ENCODE peak calls at places on chromosomes 3 and 15, in eight cellular contexts. One of them, this sample, is unnamed.

GRCh38 chr3:60504827-60505457 is 746.3 kb downstream of the FHIT start:
- DNase-seq in HepG2: no peak
- DNase-seq in hepatocyte: no peak
- DNase-seq in HCT116: no peak
- DNase-seq in GM23338: no peak
- DNase-seq in keratinocyte: no peak
- DNase-seq in fibroblast of lung: no peak
- DNase-seq in GM23248: no peak
- DNase-seq in this sample: no peak

GRCh38 chr15:82963356-82964341 is 11.1 kb upstream of the HOMER2 start:
- DNase-seq in HepG2: no peak
- DNase-seq in GM23338: peak
- DNase-seq in HCT116: no peak
- DNase-seq in fibroblast of lung: no peak
- DNase-seq in keratinocyte: no peak
- DNase-seq in hepatocyte: no peak
- DNase-seq in GM23248: peak
- DNase-seq in this sample: peak

GRCh38 chr15:74193305-74193718 is 9.3 kb downstream of the STRA6 start:
- DNase-seq in HCT116: peak
- DNase-seq in GM23338: no peak
- DNase-seq in HepG2: no peak
- DNase-seq in keratinocyte: peak
- DNase-seq in hepatocyte: peak
- DNase-seq in fibroblast of lung: peak
- DNase-seq in GM23248: peak
- DNase-seq in this sample: peak

GRCh38 chr3:143771939-143772338 is 76.3 kb downstream of the SLC9A9 start:
- DNase-seq in hepatocyte: no peak
- DNase-seq in HepG2: no peak
- DNase-seq in GM23248: no peak
- DNase-seq in fibroblast of lung: no peak
- DNase-seq in HCT116: no peak
- DNase-seq in GM23338: no peak
- DNase-seq in keratinocyte: no peak
- DNase-seq in this sample: peak

GRCh38 chr3:56801151-56801596 is 575 bp downstream of the ARHGEF3 start:
- DNase-seq in hepatocyte: no peak
- DNase-seq in keratinocyte: no peak
- DNase-seq in GM23338: no peak
- DNase-seq in HepG2: no peak
- DNase-seq in HCT116: no peak
- DNase-seq in GM23248: no peak
- DNase-seq in fibroblast of lung: no peak
- DNase-seq in this sample: peak

GRCh38 chr15:77508541-77509505 is 88.1 kb downstream of the HMG20A start:
- DNase-seq in GM23248: peak
- DNase-seq in GM23338: peak
- DNase-seq in HepG2: no peak
- DNase-seq in HCT116: no peak
- DNase-seq in keratinocyte: no peak
- DNase-seq in fibroblast of lung: peak
- DNase-seq in hepatocyte: no peak
- DNase-seq in this sample: peak

GRCh38 chr3:52845691-52846426 is 11.0 kb upstream of the MUSTN1 start:
- DNase-seq in keratinocyte: no peak
- DNase-seq in HCT116: no peak
- DNase-seq in GM23248: peak
- DNase-seq in hepatocyte: no peak
- DNase-seq in HepG2: no peak
- DNase-seq in GM23338: peak
- DNase-seq in fibroblast of lung: no peak
- DNase-seq in this sample: no peak

GRCh38 chr3:167650459-167650858 is 3.3 kb downstream of the WDR49 start:
- DNase-seq in keratinocyte: no peak
- DNase-seq in HCT116: no peak
- DNase-seq in GM23248: no peak
- DNase-seq in fibroblast of lung: no peak
- DNase-seq in HepG2: no peak
- DNase-seq in hepatocyte: no peak
- DNase-seq in GM23338: no peak
- DNase-seq in this sample: no peak

GRCh38 chr15:89127054-89127702 is 38.9 kb downstream of the ABHD2 start:
- DNase-seq in keratinocyte: no peak
- DNase-seq in GM23338: no peak
- DNase-seq in HCT116: no peak
- DNase-seq in fibroblast of lung: no peak
- DNase-seq in GM23248: peak
- DNase-seq in HepG2: no peak
- DNase-seq in hepatocyte: no peak
- DNase-seq in this sample: peak

GRCh38 chr3:42256135-42256819 is 9.7 kb downstream of the CCK start:
- DNase-seq in HepG2: no peak
- DNase-seq in keratinocyte: peak
- DNase-seq in GM23338: no peak
- DNase-seq in hepatocyte: no peak
- DNase-seq in GM23248: peak
- DNase-seq in HCT116: peak
- DNase-seq in fibroblast of lung: peak
- DNase-seq in this sample: peak

GRCh38 chr3:58989173-58989572 is 60.7 kb downstream of the CFAP20DC start:
- DNase-seq in keratinocyte: no peak
- DNase-seq in GM23338: no peak
- DNase-seq in HepG2: no peak
- DNase-seq in fibroblast of lung: peak
- DNase-seq in HCT116: no peak
- DNase-seq in hepatocyte: no peak
- DNase-seq in GM23248: peak
- DNase-seq in this sample: peak

GRCh38 chr3:152219769-152220255 is 48.9 kb upstream of the MBNL1 start:
- DNase-seq in hepatocyte: no peak
- DNase-seq in HepG2: no peak
- DNase-seq in keratinocyte: no peak
- DNase-seq in HCT116: no peak
- DNase-seq in GM23338: no peak
- DNase-seq in GM23248: no peak
- DNase-seq in fibroblast of lung: no peak
- DNase-seq in this sample: no peak

GRCh38 chr3:21049368-21050062 is 701.5 kb downstream of the ZNF385D start:
- DNase-seq in GM23248: no peak
- DNase-seq in hepatocyte: no peak
- DNase-seq in HCT116: no peak
- DNase-seq in GM23338: no peak
- DNase-seq in fibroblast of lung: no peak
- DNase-seq in HepG2: no peak
- DNase-seq in keratinocyte: no peak
- DNase-seq in this sample: no peak

GRCh38 chr3:12299026-12299425 is 10.2 kb downstream of the PPARG start:
- DNase-seq in HepG2: no peak
- DNase-seq in GM23248: no peak
- DNase-seq in HCT116: no peak
- DNase-seq in keratinocyte: no peak
- DNase-seq in GM23338: no peak
- DNase-seq in fibroblast of lung: no peak
- DNase-seq in hepatocyte: no peak
- DNase-seq in this sample: no peak

GRCh38 chr15:101554115-101554915 is 64.8 kb upstream of the PCSK6 start:
- DNase-seq in GM23248: no peak
- DNase-seq in hepatocyte: no peak
- DNase-seq in fibroblast of lung: no peak
- DNase-seq in keratinocyte: no peak
- DNase-seq in HCT116: no peak
- DNase-seq in HepG2: no peak
- DNase-seq in GM23338: no peak
- DNase-seq in this sample: no peak

DNA sequence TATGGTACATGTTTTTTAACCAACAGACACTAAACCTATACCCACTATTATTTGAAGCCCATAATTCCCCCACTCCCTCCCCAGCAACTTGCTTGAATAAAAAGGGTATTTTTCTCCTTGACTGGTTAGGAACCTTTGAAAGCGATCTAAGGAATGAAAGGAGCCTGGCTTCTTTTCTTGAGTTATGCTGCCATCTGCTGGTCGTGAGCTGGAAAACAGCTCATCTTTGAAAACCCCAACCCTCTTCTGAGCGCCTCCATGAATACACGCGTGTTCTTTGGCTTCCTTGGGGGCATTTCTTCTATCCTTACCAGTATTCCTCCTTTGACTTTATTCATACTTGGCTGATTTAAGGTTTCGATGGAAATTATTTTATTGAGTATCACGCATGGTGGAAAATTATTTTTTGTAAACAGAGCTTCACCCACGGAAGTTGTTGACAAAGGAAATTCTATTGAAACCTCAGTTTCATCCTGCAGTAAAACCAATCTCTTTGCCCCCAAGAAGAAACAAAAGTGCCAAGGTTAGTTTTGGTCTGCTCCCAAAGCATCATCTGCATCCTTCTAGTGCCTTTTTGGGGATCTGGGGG is 171.6 kb downstream of the SV2B start:
- DNase-seq in HepG2: peak
- DNase-seq in HCT116: peak
- DNase-seq in keratinocyte: peak
- DNase-seq in GM23248: peak
- DNase-seq in GM23338: peak
- DNase-seq in hepatocyte: peak
- DNase-seq in fibroblast of lung: peak
- DNase-seq in this sample: peak
- H3K4me2 ChIP-seq in HepG2: no peak
- H3K4me2 ChIP-seq in HCT116: peak
- H3K4me2 ChIP-seq in keratinocyte: no peak
- H3K4me2 ChIP-seq in GM23248: no peak
- H3K4me2 ChIP-seq in GM23338: no peak
- H3K4me2 ChIP-seq in hepatocyte: no peak
- H3K4me2 ChIP-seq in fibroblast of lung: no peak
- H3K4me2 ChIP-seq in this sample: no peak

GRCh38 chr15:40928351-40928974 is 677 bp upstream of the DLL4 start:
- DNase-seq in fibroblast of lung: no peak
- DNase-seq in hepatocyte: peak
- DNase-seq in GM23338: peak
- DNase-seq in HCT116: no peak
- DNase-seq in GM23248: no peak
- DNase-seq in keratinocyte: no peak
- DNase-seq in HepG2: no peak
- DNase-seq in this sample: peak
- TF ChIP-seq EZH2 in fibroblast of lung: peak
- TF ChIP-seq EZH2 in hepatocyte: no peak
- TF ChIP-seq EZH2 in GM23338: no peak
- TF ChIP-seq EZH2 in HCT116: no peak
- TF ChIP-seq EZH2 in GM23248: no peak
- TF ChIP-seq EZH2 in keratinocyte: no peak
- TF ChIP-seq EZH2 in HepG2: no peak
- TF ChIP-seq EZH2 in this sample: no peak

DNA sequence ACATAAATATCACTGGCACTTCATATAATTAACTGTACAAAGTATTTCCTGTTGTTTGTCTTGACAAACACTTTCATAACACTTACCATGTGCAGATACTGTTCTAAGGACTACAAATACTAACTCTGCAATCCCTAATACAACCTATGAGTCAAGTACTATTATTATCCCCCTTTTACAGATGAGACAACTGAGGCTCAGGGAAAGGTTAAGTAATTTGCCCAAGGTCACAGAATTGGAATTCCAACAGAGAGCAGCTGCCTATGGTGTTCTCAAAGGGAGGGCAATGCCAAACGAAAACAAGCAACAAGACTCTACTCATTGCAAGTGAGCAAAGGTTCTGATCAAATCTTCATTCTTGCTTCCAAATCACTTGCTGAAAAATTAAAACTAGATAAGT is 85.9 kb downstream of the MAGI1 start:
- DNase-seq in keratinocyte: no peak
- DNase-seq in HCT116: no peak
- DNase-seq in GM23248: no peak
- DNase-seq in fibroblast of lung: no peak
- DNase-seq in HepG2: no peak
- DNase-seq in GM23338: no peak
- DNase-seq in hepatocyte: no peak
- DNase-seq in this sample: no peak
- H3K4me2 ChIP-seq in keratinocyte: peak
- H3K4me2 ChIP-seq in HCT116: peak
- H3K4me2 ChIP-seq in GM23248: no peak
- H3K4me2 ChIP-seq in fibroblast of lung: no peak
- H3K4me2 ChIP-seq in HepG2: peak
- H3K4me2 ChIP-seq in GM23338: peak
- H3K4me2 ChIP-seq in hepatocyte: peak
- H3K4me2 ChIP-seq in this sample: no peak

GRCh38 chr3:184275302-184275701 is 520 bp upstream of the ECE2 start:
- DNase-seq in GM23248: no peak
- DNase-seq in HepG2: no peak
- DNase-seq in HCT116: no peak
- DNase-seq in hepatocyte: no peak
- DNase-seq in GM23338: no peak
- DNase-seq in fibroblast of lung: no peak
- DNase-seq in keratinocyte: no peak
- DNase-seq in this sample: no peak

GRCh38 chr3:184272269-184272668 is 3.6 kb upstream of the ECE2 start:
- DNase-seq in HepG2: no peak
- DNase-seq in hepatocyte: no peak
- DNase-seq in keratinocyte: no peak
- DNase-seq in fibroblast of lung: no peak
- DNase-seq in GM23338: no peak
- DNase-seq in GM23248: no peak
- DNase-seq in HCT116: no peak
- DNase-seq in this sample: no peak

GRCh38 chr3:184277366-184277765 is 1.5 kb downstream of the ECE2 start:
- DNase-seq in GM23338: no peak
- DNase-seq in hepatocyte: no peak
- DNase-seq in HCT116: no peak
- DNase-seq in keratinocyte: no peak
- DNase-seq in fibroblast of lung: no peak
- DNase-seq in HepG2: no peak
- DNase-seq in GM23248: no peak
- DNase-seq in this sample: no peak

DNA sequence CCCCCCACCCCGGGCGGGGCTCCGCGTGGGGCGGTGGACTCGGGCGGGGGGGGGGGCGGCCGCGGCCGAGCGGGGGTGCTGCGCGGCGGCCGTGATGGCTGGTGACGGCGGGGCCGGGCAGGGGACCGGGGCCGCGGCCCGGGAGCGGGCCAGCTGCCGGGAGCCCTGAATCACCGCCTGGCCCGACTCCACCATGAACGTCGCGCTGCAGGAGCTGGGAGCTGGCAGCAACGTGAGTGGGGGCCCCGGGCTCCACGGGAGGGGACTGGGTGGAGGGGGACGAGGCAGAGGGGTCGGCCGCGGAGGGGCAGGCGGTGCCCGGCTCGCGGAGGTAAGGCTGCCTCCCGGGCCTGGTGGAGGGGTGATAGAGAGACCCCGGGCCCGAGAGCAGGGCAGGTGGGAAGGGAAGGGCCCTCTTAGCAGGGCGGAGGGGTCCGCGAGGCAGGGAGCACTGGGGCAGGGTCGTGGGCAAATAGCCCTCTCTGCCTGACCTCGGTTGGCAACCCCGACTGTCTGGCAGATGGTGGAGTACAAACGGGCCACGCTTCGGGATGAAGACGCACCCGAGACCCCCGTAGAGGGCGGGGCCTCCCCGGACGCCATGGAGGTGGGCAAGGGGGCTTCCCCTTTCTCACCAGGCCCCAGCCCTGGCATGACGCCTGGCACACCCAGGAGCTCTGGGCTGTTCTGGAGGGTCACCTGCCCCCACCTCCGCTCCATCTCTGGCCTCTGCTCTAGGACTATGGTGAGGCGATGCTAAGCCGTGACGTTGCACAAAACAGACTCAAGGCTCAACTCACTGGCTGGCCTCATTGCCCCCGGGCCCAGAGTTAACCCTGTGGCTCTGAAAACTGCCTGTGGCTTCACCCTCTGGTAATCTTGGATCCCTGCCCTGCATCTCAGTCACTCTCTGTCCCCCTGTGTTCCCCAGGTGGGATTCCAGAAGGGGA is at the start of gene ECE2:
- DNase-seq in fibroblast of lung: no peak
- DNase-seq in hepatocyte: no peak
- DNase-seq in keratinocyte: no peak
- DNase-seq in GM23338: no peak
- DNase-seq in HepG2: no peak
- DNase-seq in GM23248: peak
- DNase-seq in HCT116: no peak
- DNase-seq in this sample: no peak
- TF ChIP-seq EZH2 in fibroblast of lung: peak
- TF ChIP-seq EZH2 in hepatocyte: no peak
- TF ChIP-seq EZH2 in keratinocyte: no peak
- TF ChIP-seq EZH2 in GM23338: peak
- TF ChIP-seq EZH2 in HepG2: no peak
- TF ChIP-seq EZH2 in GM23248: peak
- TF ChIP-seq EZH2 in HCT116: no peak
- TF ChIP-seq EZH2 in this sample: no peak